ENCODE peak calls at places on chromosomes 16 and 17, in five cellular contexts. One of them, this sample, is unnamed.

GRCh38 chr17:51046527-51047384 is 73.9 kb downstream of the SPAG9 start:
- DNase-seq in esophagus squamous epithelium: no peak
- DNase-seq in testis: peak; percentile 91
- DNase-seq in PC-3: no peak
- DNase-seq in lung: no peak
- DNase-seq in this sample: peak; percentile 92

GRCh38 chr16:68901910-68902309 is 58.6 kb downstream of the TANGO6 start:
- DNase-seq in esophagus squamous epithelium: no peak
- DNase-seq in testis: no peak
- DNase-seq in PC-3: peak; percentile 42
- DNase-seq in lung: no peak
- DNase-seq in this sample: no peak

GRCh38 chr17:54900457-54901229 is at the start of gene TOM1L1:
- DNase-seq in esophagus squamous epithelium: no peak
- DNase-seq in testis: peak; percentile 76
- DNase-seq in PC-3: peak; percentile 96
- DNase-seq in lung: peak; percentile 80
- DNase-seq in this sample: peak; percentile 42

GRCh38 chr17:76883744-76884525 is 15.7 kb downstream of the MGAT5B start:
- DNase-seq in esophagus squamous epithelium: no peak
- DNase-seq in testis: no peak
- DNase-seq in PC-3: no peak
- DNase-seq in lung: no peak
- DNase-seq in this sample: no peak

GRCh38 chr16:88721815-88722755 is 15.8 kb downstream of the CTU2 start:
- DNase-seq in esophagus squamous epithelium: no peak
- DNase-seq in testis: no peak
- DNase-seq in PC-3: no peak
- DNase-seq in lung: no peak
- DNase-seq in this sample: no peak

GRCh38 chr16:80719573-80719972 is 84.8 kb downstream of the CDYL2 start:
- DNase-seq in esophagus squamous epithelium: no peak
- DNase-seq in testis: no peak
- DNase-seq in PC-3: no peak
- DNase-seq in lung: no peak
- DNase-seq in this sample: no peak

GRCh38 chr17:50457621-50458020 is 11.1 kb downstream of the CHAD start:
- DNase-seq in esophagus squamous epithelium: no peak
- DNase-seq in testis: no peak
- DNase-seq in PC-3: no peak
- DNase-seq in lung: no peak
- DNase-seq in this sample: no peak

GRCh38 chr17:29613371-29613837 is 9.3 kb downstream of the CORO6 start:
- DNase-seq in esophagus squamous epithelium: peak; percentile 59
- DNase-seq in testis: peak; percentile 96
- DNase-seq in PC-3: no peak
- DNase-seq in lung: peak; percentile 92
- DNase-seq in this sample: no peak

GRCh38 chr17:68591583-68591982 is 9.6 kb downstream of the FAM20A start:
- DNase-seq in esophagus squamous epithelium: no peak
- DNase-seq in testis: peak; percentile 73
- DNase-seq in PC-3: peak; percentile 50
- DNase-seq in lung: no peak
- DNase-seq in this sample: no peak

GRCh38 chr17:2347805-2348685 is 10.7 kb downstream of the SGSM2 start:
- DNase-seq in esophagus squamous epithelium: no peak
- DNase-seq in testis: no peak
- DNase-seq in PC-3: peak; percentile 75
- DNase-seq in lung: no peak
- DNase-seq in this sample: peak; percentile 67

GRCh38 chr17:34720760-34721159 is 141.4 kb downstream of the TMEM132E start:
- DNase-seq in esophagus squamous epithelium: no peak
- DNase-seq in testis: no peak
- DNase-seq in PC-3: peak; percentile 58
- DNase-seq in lung: no peak
- DNase-seq in this sample: no peak

GRCh38 chr17:73020110-73020509 is 72.4 kb downstream of the SLC39A11 start:
- DNase-seq in esophagus squamous epithelium: no peak
- DNase-seq in testis: no peak
- DNase-seq in PC-3: no peak
- DNase-seq in lung: no peak
- DNase-seq in this sample: no peak

GRCh38 chr17:1724351-1724868 is at the start of gene WDR81:
- DNase-seq in esophagus squamous epithelium: peak; percentile 58
- DNase-seq in testis: peak; percentile 96
- DNase-seq in PC-3: peak; percentile 59
- DNase-seq in lung: peak; percentile 90
- DNase-seq in this sample: peak; percentile 79

GRCh38 chr16:1527836-1528811 is 5.3 kb upstream of the TMEM204 start:
- DNase-seq in esophagus squamous epithelium: no peak
- DNase-seq in testis: peak; percentile 68
- DNase-seq in PC-3: no peak
- DNase-seq in lung: no peak
- DNase-seq in this sample: no peak

GRCh38 chr17:80270836-80271235 is 10.2 kb downstream of the RNF213 start:
- DNase-seq in esophagus squamous epithelium: no peak
- DNase-seq in testis: peak; percentile 81
- DNase-seq in PC-3: peak; percentile 61
- DNase-seq in lung: no peak
- DNase-seq in this sample: peak; percentile 61

GRCh38 chr16:74450236-74450635 is 29.0 kb upstream of the CLEC18B start:
- DNase-seq in esophagus squamous epithelium: no peak
- DNase-seq in testis: no peak
- DNase-seq in PC-3: no peak
- DNase-seq in lung: no peak
- DNase-seq in this sample: no peak

GRCh38 chr16:361341-361871 is 8.9 kb upstream of the AXIN1 start:
- DNase-seq in esophagus squamous epithelium: no peak
- DNase-seq in testis: no peak
- DNase-seq in PC-3: no peak
- DNase-seq in lung: no peak
- DNase-seq in this sample: no peak

GRCh38 chr17:47240375-47240764 is 13.3 kb upstream of the ITGB3 start:
- DNase-seq in esophagus squamous epithelium: no peak
- DNase-seq in testis: no peak
- DNase-seq in PC-3: no peak
- DNase-seq in lung: no peak
- DNase-seq in this sample: no peak

GRCh38 chr17:60371818-60372510 is 20.0 kb downstream of the USP32 start:
- DNase-seq in esophagus squamous epithelium: no peak
- DNase-seq in testis: no peak
- DNase-seq in PC-3: peak; percentile 57
- DNase-seq in lung: no peak
- DNase-seq in this sample: no peak

GRCh38 chr17:28807925-28808641 is 34.5 kb downstream of the FAM222B start:
- DNase-seq in esophagus squamous epithelium: no peak
- DNase-seq in testis: no peak
- DNase-seq in PC-3: peak; percentile 74
- DNase-seq in lung: no peak
- DNase-seq in this sample: peak; percentile 46

GRCh38 chr16:426115-426905 is 861 bp downstream of the RAB11FIP3 start:
- DNase-seq in esophagus squamous epithelium: no peak
- DNase-seq in testis: no peak
- DNase-seq in PC-3: no peak
- DNase-seq in lung: no peak
- DNase-seq in this sample: no peak

GRCh38 chr17:80112471-80113032 is 11.2 kb downstream of the GAA start:
- DNase-seq in esophagus squamous epithelium: no peak
- DNase-seq in testis: no peak
- DNase-seq in PC-3: no peak
- DNase-seq in lung: no peak
- DNase-seq in this sample: no peak

GRCh38 chr17:49738456-49739163 is 25.3 kb downstream of the FAM117A start:
- DNase-seq in esophagus squamous epithelium: no peak
- DNase-seq in testis: no peak
- DNase-seq in PC-3: no peak
- DNase-seq in lung: no peak
- DNase-seq in this sample: no peak

GRCh38 chr17:35536664-35537160 is 766 bp downstream of the SLFN12L start:
- DNase-seq in esophagus squamous epithelium: no peak
- DNase-seq in testis: no peak
- DNase-seq in PC-3: no peak
- DNase-seq in lung: no peak
- DNase-seq in this sample: no peak

GRCh38 chr17:6712058-6712853 is 913 bp downstream of the SLC13A5 start:
- DNase-seq in esophagus squamous epithelium: no peak
- DNase-seq in testis: peak; percentile 66
- DNase-seq in PC-3: no peak
- DNase-seq in lung: no peak
- DNase-seq in this sample: no peak

GRCh38 chr16:2724816-2725348 is 4.9 kb upstream of the PRSS27 start:
- DNase-seq in esophagus squamous epithelium: no peak
- DNase-seq in testis: no peak
- DNase-seq in PC-3: no peak
- DNase-seq in lung: no peak
- DNase-seq in this sample: no peak

GRCh38 chr16:30761928-30762902 is at the start of the genes CFAP119 and RNF40:
- DNase-seq in esophagus squamous epithelium: peak; percentile 77
- DNase-seq in testis: peak; percentile 98
- DNase-seq in PC-3: peak; percentile 96
- DNase-seq in lung: peak; percentile 97
- DNase-seq in this sample: peak; percentile 99

GRCh38 chr16:85448557-85449194 is 164.4 kb upstream of the GSE1 start:
- DNase-seq in esophagus squamous epithelium: no peak
- DNase-seq in testis: no peak
- DNase-seq in PC-3: no peak
- DNase-seq in lung: no peak
- DNase-seq in this sample: peak; percentile 88

GRCh38 chr17:68698761-68699160 is 97.6 kb upstream of the FAM20A start:
- DNase-seq in esophagus squamous epithelium: no peak
- DNase-seq in testis: peak; percentile 24
- DNase-seq in PC-3: no peak
- DNase-seq in lung: no peak
- DNase-seq in this sample: peak; percentile 54

GRCh38 chr17:19646788-19647696 is 1.5 kb upstream of the ALDH3A2 start:
- DNase-seq in esophagus squamous epithelium: no peak
- DNase-seq in testis: no peak
- DNase-seq in PC-3: peak; percentile 81
- DNase-seq in lung: no peak
- DNase-seq in this sample: peak; percentile 34

GRCh38 chr16:56228476-56228875 is 37.2 kb downstream of the GNAO1 start:
- DNase-seq in esophagus squamous epithelium: no peak
- DNase-seq in testis: no peak
- DNase-seq in PC-3: no peak
- DNase-seq in lung: no peak
- DNase-seq in this sample: no peak

GRCh38 chr17:223723-224471 is 42.4 kb upstream of the DOC2B start:
- DNase-seq in esophagus squamous epithelium: no peak
- DNase-seq in testis: no peak
- DNase-seq in PC-3: no peak
- DNase-seq in lung: no peak
- DNase-seq in this sample: no peak

GRCh38 chr17:51778842-51779241 is 379.7 kb downstream of the CA10 start:
- DNase-seq in esophagus squamous epithelium: no peak
- DNase-seq in testis: no peak
- DNase-seq in PC-3: no peak
- DNase-seq in lung: no peak
- DNase-seq in this sample: no peak

GRCh38 chr17:59368218-59368857 is 36.9 kb downstream of the YPEL2 start:
- DNase-seq in esophagus squamous epithelium: no peak
- DNase-seq in testis: no peak
- DNase-seq in PC-3: peak; percentile 51
- DNase-seq in lung: no peak
- DNase-seq in this sample: no peak
- H3K27ac ChIP-seq in esophagus squamous epithelium: peak overlapping the region; percentile 87
- H3K27ac ChIP-seq in testis: peak overlapping the region; percentile 82
- H3K27ac ChIP-seq in PC-3: peak overlapping the region; percentile 51
- H3K27ac ChIP-seq in lung: no peak overlapping the region
- H3K27ac ChIP-seq in this sample: no peak overlapping the region

GRCh38 chr16:19172098-19172780 is 4.2 kb downstream of the SYT17 start:
- DNase-seq in esophagus squamous epithelium: no peak
- DNase-seq in testis: no peak
- DNase-seq in PC-3: no peak
- DNase-seq in lung: no peak
- DNase-seq in this sample: no peak

GRCh38 chr16:19168173-19169080 is at the start of gene SYT17:
- DNase-seq in esophagus squamous epithelium: no peak
- DNase-seq in testis: no peak
- DNase-seq in PC-3: peak; percentile 21
- DNase-seq in lung: peak; percentile 34
- DNase-seq in this sample: peak; percentile 37

GRCh38 chr16:19167710-19168172 is 299 bp upstream of the SYT17 start:
- DNase-seq in esophagus squamous epithelium: no peak
- DNase-seq in testis: peak; percentile 58
- DNase-seq in PC-3: peak; percentile 79
- DNase-seq in lung: peak; percentile 72
- DNase-seq in this sample: peak; percentile 89

GRCh38 chr16:19169081-19169639 is 1.1 kb downstream of the SYT17 start:
- DNase-seq in esophagus squamous epithelium: no peak
- DNase-seq in testis: no peak
- DNase-seq in PC-3: no peak
- DNase-seq in lung: no peak
- DNase-seq in this sample: peak; percentile 81

GRCh38 chr16:19170043-19170655 is 2.1 kb downstream of the SYT17 start:
- DNase-seq in esophagus squamous epithelium: no peak
- DNase-seq in testis: no peak
- DNase-seq in PC-3: no peak
- DNase-seq in lung: no peak
- DNase-seq in this sample: no peak
- H3K27me3 ChIP-seq in esophagus squamous epithelium: no peaks in the 10 kb centered on the region
- H3K27me3 ChIP-seq in testis: no peaks in the 10 kb centered on the region
- H3K27me3 ChIP-seq in PC-3: no peaks in the 10 kb centered on the region
- H3K27me3 ChIP-seq in lung: no peaks in the 10 kb centered on the region
- H3K27me3 ChIP-seq in this sample: no peaks in the 10 kb centered on the region

GRCh38 chr17:44333371-44333770 is 8.7 kb upstream of the SLC25A39 start:
- DNase-seq in esophagus squamous epithelium: no peak
- DNase-seq in testis: no peak
- DNase-seq in PC-3: no peak
- DNase-seq in lung: no peak
- DNase-seq in this sample: no peak
- H3K36me3 ChIP-seq in esophagus squamous epithelium: no peaks in the 10 kb centered on the region
- H3K36me3 ChIP-seq in testis: no peaks in the 10 kb centered on the region
- H3K36me3 ChIP-seq in PC-3: no peaks in the 10 kb centered on the region
- H3K36me3 ChIP-seq in lung: no peaks in the 10 kb centered on the region
- H3K36me3 ChIP-seq in this sample: no peaks in the 10 kb centered on the region

GRCh38 chr17:81510798-81511549 is 1.6 kb downstream of the ACTG1 start:
- DNase-seq in esophagus squamous epithelium: no peak
- DNase-seq in testis: peak; percentile 31
- DNase-seq in PC-3: peak; percentile 20
- DNase-seq in lung: no peak
- DNase-seq in this sample: no peak
- H3K27ac ChIP-seq in esophagus squamous epithelium: peak overlapping the region; percentile 97
- H3K27ac ChIP-seq in testis: peak overlapping the region; percentile 100
- H3K27ac ChIP-seq in PC-3: no peak overlapping the region
- H3K27ac ChIP-seq in lung: peak overlapping the region; percentile 89
- H3K27ac ChIP-seq in this sample: no peak overlapping the region

This sample was measured in SJCRH30.